ENCODE peak calls at places on chromosomes 13 and 19, in ten cellular contexts. J is EL; E is uterus; G is aorta; F is left ventricle myocardium superior; Y is kidney tubule cell; V is GM03348; K is bronchial epithelial cell; Q is stimulated activated CD8-positive, alpha-beta memory T cell treated with anti-CD3 and anti-CD28 coated beads, Interleukin-7, amount 100 ng/mL, for 4 hours; U is RWPE1. D is an unnamed sample.

GRCh38 chr13:43054803-43055802 is 31.7 kb downstream of the DNAJC15 start:
- DNase-seq in J (peak), E (peak), G (no peak), F (no peak), Y (peak), V (peak), K (peak), Q (no peak), U (no peak), D (no peak)

GRCh38 chr19:55441692-55442321 is 1.3 kb downstream of the SHISA7 start:
- DNase-seq in J (no peak), E (no peak), G (no peak), F (no peak), Y (no peak), V (no peak), K (no peak), Q (no peak), U (no peak), D (no peak)

GRCh38 chr13:24683833-24684599 is 3.8 kb downstream of the ATP12A start:
- DNase-seq in J (peak), E (no peak), G (no peak), F (peak), Y (peak), V (peak), K (peak), Q (peak), U (peak), D (peak)

GRCh38 chr13:35916186-35916585 is 215.0 kb downstream of the DCLK1 start:
- DNase-seq in J (no peak), E (no peak), G (no peak), F (no peak), Y (no peak), V (no peak), K (no peak), Q (no peak), U (no peak), D (no peak)

GRCh38 chr13:37448072-37448471 is 150.5 kb downstream of the POSTN start:
- DNase-seq in J (no peak), E (no peak), G (no peak), F (no peak), Y (no peak), V (no peak), K (no peak), Q (no peak), U (no peak), D (no peak)

GRCh38 chr13:44685641-44686040 is 109.5 kb upstream of the TSC22D1 start:
- DNase-seq in J (no peak), E (no peak), G (no peak), F (no peak), Y (peak), V (no peak), K (peak), Q (no peak), U (no peak), D (no peak)

GRCh38 chr19:47601180-47601904 is 7.6 kb upstream of the BICRA start:
- DNase-seq in J (no peak), E (no peak), G (no peak), F (no peak), Y (peak), V (no peak), K (no peak), Q (no peak), U (no peak), D (no peak)

GRCh38 chr19:41792513-41793413 is 3.6 kb upstream of the CEACAM3 start:
- DNase-seq in J (peak), E (no peak), G (peak), F (peak), Y (peak), V (peak), K (peak), Q (no peak), U (no peak), D (peak)

GRCh38 chr19:13262450-13262849 is 112.2 kb downstream of the IER2 start:
- DNase-seq in J (peak), E (peak), G (no peak), F (no peak), Y (peak), V (peak), K (peak), Q (no peak), U (peak), D (peak)

GRCh38 chr19:11530432-11530831 is 1.5 kb upstream of the ECSIT start:
- DNase-seq in J (peak), E (peak), G (peak), F (peak), Y (peak), V (peak), K (peak), Q (no peak), U (peak), D (peak)

GRCh38 chr19:55777528-55777927 is 8.6 kb downstream of the RFPL4AL1 start:
- DNase-seq in J (no peak), E (no peak), G (no peak), F (no peak), Y (no peak), V (no peak), K (no peak), Q (no peak), U (no peak), D (no peak)

D was measured in AML-193.